ENCODE peak calls at places on chromosomes 16 and 17, in nine cellular contexts. C is Right ventricle myocardium superior; E is activated T-helper 1 cell treated with anti-CD3 and anti-CD28 coated beads, Interleukin-12 subunit alpha, Interleukin-12 subunit beta, Interleukin-2, Interleukin-4 antibody, amounts not matched to agents 30 ng/mL and 10 ng/mL and 1 ng/mL, durations not matched to agents 14 hours and 24 hours and 36 hours; T is tibial nerve; U is neural progenitor cell; F is fibroblast of gingiva; N is lung microvascular endothelial cell; W is NCI-H2171; G is HCEC 1CT. Y is an unnamed sample.

GRCh38 chr16:27966756-27967155 is 96.8 kb downstream of the GSG1L start:
- DNase-seq in W (no peak), C (no peak), T (no peak), G (no peak), U (no peak), N (no peak), F (no peak), E (no peak), Y (no peak)

GRCh38 chr17:61161615-61162134 is 238.0 kb upstream of the TBX2 start:
- DNase-seq in E (no peak), C (no peak), W (no peak), U (no peak), G (no peak), T (no peak), N (no peak), F (no peak), Y (no peak)

GRCh38 chr17:49388290-49388640 is 26.2 kb upstream of the ZNF652 start:
- DNase-seq in F (no peak), E (peak), N (no peak), G (no peak), C (no peak), U (no peak), W (no peak), T (no peak), Y (no peak)

GRCh38 chr16:73054732-73055481 is 7.0 kb upstream of the ZFHX3 start:
- DNase-seq in E (no peak), T (no peak), F (peak), W (no peak), C (no peak), G (peak), N (peak), U (no peak), Y (peak)

GRCh38 chr17:79438045-79438444 is 172.8 kb downstream of the RBFOX3 start:
- DNase-seq in F (no peak), E (no peak), W (no peak), T (no peak), C (no peak), N (no peak), U (no peak), G (no peak), Y (no peak)

GRCh38 chr16:72800524-72800923 is 247.4 kb downstream of the ZFHX3 start:
- DNase-seq in G (no peak), N (no peak), F (no peak), W (no peak), E (no peak), T (no peak), C (no peak), U (no peak), Y (no peak)

GRCh38 chr17:58587713-58588117 is 73.3 kb upstream of the MTMR4 start:
- DNase-seq in C (peak), F (peak), G (peak), W (peak), N (peak), U (peak), E (peak), T (peak), Y (peak)

GRCh38 chr16:31181102-31181830 is 1.3 kb downstream of the FUS start:
- DNase-seq in T (no peak), G (peak), C (peak), W (no peak), F (no peak), N (peak), E (no peak), U (peak), Y (peak)

GRCh38 chr17:78779848-78780247 is 2.2 kb downstream of the CYTH1 start:
- DNase-seq in N (peak), G (no peak), U (peak), F (no peak), E (peak), T (no peak), W (no peak), C (no peak), Y (no peak)

GRCh38 chr16:31876955-31877828 is 3.6 kb downstream of the ZNF267 start:
- DNase-seq in E (peak), F (peak), C (no peak), N (peak), T (no peak), U (no peak), W (no peak), G (peak), Y (peak)

GRCh38 chr17:82053556-82054263 is 2.0 kb downstream of the GPS1 start:
- DNase-seq in G (no peak), T (no peak), W (no peak), N (no peak), E (no peak), F (no peak), C (no peak), U (no peak), Y (no peak)

GRCh38 chr17:82177761-82178498 is 34.7 kb downstream of the CCDC57 start:
- DNase-seq in C (no peak), F (no peak), T (no peak), N (no peak), E (no peak), G (no peak), W (no peak), U (no peak), Y (no peak)

GRCh38 chr17:59180626-59181025 is 25.1 kb downstream of the PRR11 start:
- DNase-seq in N (no peak), E (no peak), C (no peak), U (no peak), G (no peak), T (no peak), F (no peak), W (no peak), Y (no peak)

GRCh38 chr17:62712011-62712615 is 84.6 kb downstream of the MRC2 start:
- DNase-seq in T (no peak), W (no peak), F (no peak), G (no peak), U (no peak), C (peak), E (no peak), N (no peak), Y (no peak)

GRCh38 chr16:19994771-19995170 is 78.9 kb downstream of the GPR139 start:
- DNase-seq in E (no peak), N (no peak), U (no peak), W (no peak), C (no peak), F (no peak), G (no peak), T (no peak), Y (no peak)

GRCh38 chr17:65029605-65030308 is 26.8 kb downstream of the GNA13 start:
- DNase-seq in C (no peak), T (no peak), W (no peak), E (no peak), N (peak), F (no peak), G (no peak), U (no peak), Y (no peak)

GRCh38 chr16:56771558-56772279 is 41.8 kb downstream of the NUP93 start:
- DNase-seq in W (no peak), T (no peak), U (no peak), C (no peak), F (no peak), E (no peak), N (peak), G (no peak), Y (no peak)

GRCh38 chr17:77419547-77420475 is 279.0 kb downstream of the SEC14L1 start:
- DNase-seq in U (peak), N (no peak), F (peak), T (no peak), E (no peak), C (no peak), G (no peak), W (no peak), Y (no peak)

GRCh38 chr16:17369441-17369951 is 101.3 kb downstream of the XYLT1 start:
- DNase-seq in F (no peak), E (peak), C (peak), W (no peak), N (no peak), G (no peak), T (peak), U (no peak), Y (no peak)

GRCh38 chr17:4899341-4900230 is at the start of gene C17orf107:
- DNase-seq in F (peak), C (peak), G (no peak), W (peak), E (peak), T (peak), U (peak), N (peak), Y (peak)

GRCh38 chr17:44385287-44386181 is 3.9 kb downstream of the ITGA2B start:
- DNase-seq in G (peak), T (peak), N (peak), E (peak), U (peak), C (peak), W (peak), F (peak), Y (peak)

GRCh38 chr17:28470266-28471126 is 2.9 kb upstream of the SLC13A2 start:
- DNase-seq in E (no peak), U (no peak), G (no peak), F (no peak), C (no peak), W (no peak), N (no peak), T (no peak), Y (no peak)

GRCh38 chr17:38873646-38874380 is 4.0 kb downstream of the LASP1 start:
- DNase-seq in N (no peak), U (peak), F (no peak), G (no peak), C (peak), T (no peak), E (no peak), W (no peak), Y (peak)

GRCh38 chr16:2698103-2698870 is 16.0 kb downstream of the KCTD5 start:
- DNase-seq in T (no peak), W (no peak), N (no peak), G (no peak), F (no peak), C (no peak), E (no peak), U (no peak), Y (no peak)

GRCh38 chr16:725041-725376 is 1.2 kb downstream of the CCDC78 start:
- DNase-seq in W (no peak), U (no peak), G (no peak), C (no peak), N (no peak), T (no peak), E (no peak), F (no peak), Y (no peak)

GRCh38 chr17:17154556-17154955 is 51.6 kb downstream of the PLD6 start:
- DNase-seq in F (no peak), C (no peak), E (no peak), U (no peak), T (no peak), G (no peak), N (no peak), W (no peak), Y (no peak)

Y was measured in GM23248.